ENCODE peak calls at places on chromosome 2, in six cellular contexts. S, H, X, Y, G and D are unnamed samples.

GRCh38 chr2:237057893-237058300 is 27.8 kb upstream of the COPS8 start:
- DNase-seq in S (no peak), H (no peak), X (no peak), Y (no peak), G (no peak), D (no peak)

GRCh38 chr2:127176371-127177311 is 43.5 kb downstream of the CYP27C1 start:
- DNase-seq in S (peak), H (no peak), X (peak), Y (peak), G (no peak), D (no peak)

GRCh38 chr2:190615555-190616200 is 33.2 kb upstream of the NAB1 start:
- DNase-seq in S (no peak), H (no peak), X (peak), Y (no peak), G (no peak), D (no peak)

GRCh38 chr2:81266106-81266505 is 961.6 kb upstream of the LRRTM1 start:
- DNase-seq in S (no peak), H (no peak), X (no peak), Y (no peak), G (no peak), D (no peak)

GRCh38 chr2:189819297-189819704 is 35.1 kb downstream of the PMS1 start:
- DNase-seq in S (no peak), H (no peak), X (no peak), Y (no peak), G (no peak), D (peak)

GRCh38 chr2:29272311-29272710 is 157.1 kb downstream of the CLIP4 start:
- DNase-seq in S (no peak), H (no peak), X (no peak), Y (no peak), G (no peak), D (peak)

GRCh38 chr2:45755585-45756330 is 104.3 kb downstream of the PRKCE start:
- DNase-seq in S (no peak), H (no peak), X (no peak), Y (peak), G (no peak), D (peak)

GRCh38 chr2:226447896-226448295 is 351.7 kb downstream of the IRS1 start:
- DNase-seq in S (no peak), H (no peak), X (no peak), Y (no peak), G (no peak), D (no peak)

GRCh38 chr2:146321175-146321574 is 1523.7 kb upstream of the ACVR2A start:
- DNase-seq in S (no peak), H (no peak), X (peak), Y (no peak), G (no peak), D (no peak)

GRCh38 chr2:20560891-20561702 is 89.8 kb downstream of the HS1BP3 start:
- DNase-seq in S (no peak), H (no peak), X (no peak), Y (no peak), G (no peak), D (no peak)

GRCh38 chr2:163347982-163348842 is 387.6 kb downstream of the FIGN start:
- DNase-seq in S (no peak), H (no peak), X (peak), Y (peak), G (no peak), D (peak)